ENCODE peak calls at places on chromosomes 6 and 20, in eight cellular contexts. One of them, this sample, is unnamed.

GRCh38 chr20:36121981-36122930 is 32.3 kb upstream of the EPB41L1 start:
- DNase-seq in lower lobe of right lung: peak; percentile 86
- DNase-seq in EL: no peak
- DNase-seq in stimulated activated CD4-positive, alpha-beta T cell treated with anti-CD3 and anti-CD28 coated beads, Interleukin-15, amount 100 ng/mL, for 1 hour: no peak
- DNase-seq in GDM1: no peak
- DNase-seq in NCI-H748 treated with DMSO at 0.1 percent for 48 hours: no peak
- DNase-seq in ELR: no peak
- DNase-seq in SHP77: no peak
- DNase-seq in this sample: no peak

GRCh38 chr6:166394036-166394892 is 11.5 kb upstream of the MPC1 start:
- DNase-seq in lower lobe of right lung: no peak
- DNase-seq in EL: no peak
- DNase-seq in stimulated activated CD4-positive, alpha-beta T cell treated with anti-CD3 and anti-CD28 coated beads, Interleukin-15, amount 100 ng/mL, for 1 hour: no peak
- DNase-seq in GDM1: no peak
- DNase-seq in NCI-H748 treated with DMSO at 0.1 percent for 48 hours: no peak
- DNase-seq in ELR: no peak
- DNase-seq in SHP77: no peak
- DNase-seq in this sample: no peak

GRCh38 chr6:391559-392440 is at the start of gene IRF4:
- DNase-seq in lower lobe of right lung: no peak
- DNase-seq in EL: no peak
- DNase-seq in stimulated activated CD4-positive, alpha-beta T cell treated with anti-CD3 and anti-CD28 coated beads, Interleukin-15, amount 100 ng/mL, for 1 hour: peak; percentile 81
- DNase-seq in GDM1: no peak
- DNase-seq in NCI-H748 treated with DMSO at 0.1 percent for 48 hours: no peak
- DNase-seq in ELR: no peak
- DNase-seq in SHP77: no peak
- DNase-seq in this sample: peak; percentile 93

GRCh38 chr6:74248966-74249365 is 553.0 kb downstream of the CD109 start:
- DNase-seq in lower lobe of right lung: no peak
- DNase-seq in EL: no peak
- DNase-seq in stimulated activated CD4-positive, alpha-beta T cell treated with anti-CD3 and anti-CD28 coated beads, Interleukin-15, amount 100 ng/mL, for 1 hour: no peak
- DNase-seq in GDM1: no peak
- DNase-seq in NCI-H748 treated with DMSO at 0.1 percent for 48 hours: no peak
- DNase-seq in ELR: no peak
- DNase-seq in SHP77: no peak
- DNase-seq in this sample: no peak

GRCh38 chr6:95572098-95572497 is 5.2 kb upstream of the MANEA start:
- DNase-seq in lower lobe of right lung: no peak
- DNase-seq in EL: no peak
- DNase-seq in stimulated activated CD4-positive, alpha-beta T cell treated with anti-CD3 and anti-CD28 coated beads, Interleukin-15, amount 100 ng/mL, for 1 hour: no peak
- DNase-seq in GDM1: peak; percentile 46
- DNase-seq in NCI-H748 treated with DMSO at 0.1 percent for 48 hours: no peak
- DNase-seq in ELR: peak; percentile 19
- DNase-seq in SHP77: no peak
- DNase-seq in this sample: no peak

GRCh38 chr6:46993846-46994245 is 48.3 kb downstream of the ADGRF1 start:
- DNase-seq in lower lobe of right lung: no peak
- DNase-seq in EL: peak; percentile 94
- DNase-seq in stimulated activated CD4-positive, alpha-beta T cell treated with anti-CD3 and anti-CD28 coated beads, Interleukin-15, amount 100 ng/mL, for 1 hour: no peak
- DNase-seq in GDM1: no peak
- DNase-seq in NCI-H748 treated with DMSO at 0.1 percent for 48 hours: no peak
- DNase-seq in ELR: peak; percentile 99
- DNase-seq in SHP77: no peak
- DNase-seq in this sample: no peak

GRCh38 chr20:34165246-34165645 is 53.2 kb upstream of the EIF2S2 start:
- DNase-seq in lower lobe of right lung: no peak
- DNase-seq in EL: peak; percentile 16
- DNase-seq in stimulated activated CD4-positive, alpha-beta T cell treated with anti-CD3 and anti-CD28 coated beads, Interleukin-15, amount 100 ng/mL, for 1 hour: no peak
- DNase-seq in GDM1: no peak
- DNase-seq in NCI-H748 treated with DMSO at 0.1 percent for 48 hours: no peak
- DNase-seq in ELR: peak; percentile 16
- DNase-seq in SHP77: no peak
- DNase-seq in this sample: no peak

GRCh38 chr6:113758214-113758613 is 98.9 kb upstream of the MARCKS start:
- DNase-seq in lower lobe of right lung: no peak
- DNase-seq in EL: no peak
- DNase-seq in stimulated activated CD4-positive, alpha-beta T cell treated with anti-CD3 and anti-CD28 coated beads, Interleukin-15, amount 100 ng/mL, for 1 hour: no peak
- DNase-seq in GDM1: no peak
- DNase-seq in NCI-H748 treated with DMSO at 0.1 percent for 48 hours: no peak
- DNase-seq in ELR: no peak
- DNase-seq in SHP77: no peak
- DNase-seq in this sample: no peak

GRCh38 chr6:28785962-28786679 is 137.7 kb downstream of the TRIM27 start:
- DNase-seq in lower lobe of right lung: no peak
- DNase-seq in EL: no peak
- DNase-seq in stimulated activated CD4-positive, alpha-beta T cell treated with anti-CD3 and anti-CD28 coated beads, Interleukin-15, amount 100 ng/mL, for 1 hour: no peak
- DNase-seq in GDM1: no peak
- DNase-seq in NCI-H748 treated with DMSO at 0.1 percent for 48 hours: no peak
- DNase-seq in ELR: no peak
- DNase-seq in SHP77: no peak
- DNase-seq in this sample: peak; percentile 44

GRCh38 chr6:4660377-4661321 is 115.6 kb upstream of the CDYL start:
- DNase-seq in lower lobe of right lung: no peak
- DNase-seq in EL: no peak
- DNase-seq in stimulated activated CD4-positive, alpha-beta T cell treated with anti-CD3 and anti-CD28 coated beads, Interleukin-15, amount 100 ng/mL, for 1 hour: no peak
- DNase-seq in GDM1: no peak
- DNase-seq in NCI-H748 treated with DMSO at 0.1 percent for 48 hours: no peak
- DNase-seq in ELR: no peak
- DNase-seq in SHP77: no peak
- DNase-seq in this sample: peak; percentile 58

GRCh38 chr6:69019832-69020231 is 384.8 kb downstream of the ADGRB3 start:
- DNase-seq in lower lobe of right lung: no peak
- DNase-seq in EL: peak; percentile 72
- DNase-seq in stimulated activated CD4-positive, alpha-beta T cell treated with anti-CD3 and anti-CD28 coated beads, Interleukin-15, amount 100 ng/mL, for 1 hour: no peak
- DNase-seq in GDM1: no peak
- DNase-seq in NCI-H748 treated with DMSO at 0.1 percent for 48 hours: no peak
- DNase-seq in ELR: peak; percentile 92
- DNase-seq in SHP77: no peak
- DNase-seq in this sample: no peak

GRCh38 chr6:16450285-16450684 is 211.9 kb downstream of the GMPR start:
- DNase-seq in lower lobe of right lung: no peak
- DNase-seq in EL: peak; percentile 96
- DNase-seq in stimulated activated CD4-positive, alpha-beta T cell treated with anti-CD3 and anti-CD28 coated beads, Interleukin-15, amount 100 ng/mL, for 1 hour: no peak
- DNase-seq in GDM1: no peak
- DNase-seq in NCI-H748 treated with DMSO at 0.1 percent for 48 hours: no peak
- DNase-seq in ELR: peak; percentile 92
- DNase-seq in SHP77: no peak
- DNase-seq in this sample: no peak

GRCh38 chr6:108464506-108465084 is 96.1 kb upstream of the FOXO3 start:
- DNase-seq in lower lobe of right lung: no peak
- DNase-seq in EL: peak; percentile 8
- DNase-seq in stimulated activated CD4-positive, alpha-beta T cell treated with anti-CD3 and anti-CD28 coated beads, Interleukin-15, amount 100 ng/mL, for 1 hour: no peak
- DNase-seq in GDM1: no peak
- DNase-seq in NCI-H748 treated with DMSO at 0.1 percent for 48 hours: no peak
- DNase-seq in ELR: peak; percentile 48
- DNase-seq in SHP77: no peak
- DNase-seq in this sample: no peak

GRCh38 chr6:43771210-43771857 is 1.3 kb downstream of the VEGFA start:
- DNase-seq in lower lobe of right lung: peak; percentile 82
- DNase-seq in EL: peak; percentile 69
- DNase-seq in stimulated activated CD4-positive, alpha-beta T cell treated with anti-CD3 and anti-CD28 coated beads, Interleukin-15, amount 100 ng/mL, for 1 hour: peak; percentile 60
- DNase-seq in GDM1: peak; percentile 39
- DNase-seq in NCI-H748 treated with DMSO at 0.1 percent for 48 hours: no peak
- DNase-seq in ELR: peak; percentile 77
- DNase-seq in SHP77: peak; percentile 23
- DNase-seq in this sample: no peak

This sample was measured in H7.